ENCODE peak calls at places on chromosome 18, in eight cellular contexts. W is GM04503, K is AG09319, U is cardiac muscle cell, D is ureter, L is A549, V is bronchial epithelial cell, R is B cell. X is an unnamed sample.
A peak's percentile ranks its signal among the peaks of the same experiment; 100 is the strongest.

GRCh38 chr18:54852780-54853675 is 24.8 kb downstream of the RAB27B start:
- DNase-seq in D (no peak), U (peak; percentile 67), R (no peak), V (peak; percentile 17), K (no peak), L (no peak), W (no peak), X (no peak)

GRCh38 chr18:32289480-32290075 is 99.7 kb downstream of the MEP1B start:
- DNase-seq in K (peak; percentile 44), R (peak; percentile 14), W (no peak), V (peak; percentile 71), U (peak; percentile 84), D (no peak), L (peak; percentile 31), X (peak; percentile 22)

GRCh38 chr18:9872823-9873222 is 12.9 kb upstream of the TXNDC2 start:
- DNase-seq in R (no peak), V (no peak), W (no peak), D (no peak), K (no peak), L (no peak), U (no peak), X (no peak)

GRCh38 chr18:60649816-60650215 is 277.2 kb upstream of the MC4R start:
- DNase-seq in R (no peak), U (no peak), L (no peak), D (no peak), K (no peak), V (no peak), W (no peak), X (no peak)

GRCh38 chr18:36333418-36333817 is 35.9 kb downstream of the FHOD3 start:
- DNase-seq in L (no peak), D (no peak), R (no peak), U (peak; percentile 91), W (peak; percentile 62), K (peak; percentile 80), V (peak; percentile 29), X (no peak)

GRCh38 chr18:69216390-69216789 is 184.3 kb upstream of the DOK6 start:
- DNase-seq in W (no peak), U (no peak), K (no peak), R (no peak), V (no peak), L (no peak), D (no peak), X (no peak)

GRCh38 chr18:54303408-54303807 is 34.1 kb downstream of the POLI start:
- DNase-seq in V (no peak), L (no peak), R (no peak), U (no peak), W (no peak), D (no peak), K (no peak), X (no peak)

GRCh38 chr18:433960-434359 is 66.5 kb downstream of the COLEC12 start:
- DNase-seq in W (no peak), K (no peak), U (no peak), D (no peak), R (no peak), V (peak; percentile 3), L (no peak), X (no peak)

GRCh38 chr18:49725809-49726514 is 87.4 kb downstream of the ACAA2 start:
- DNase-seq in V (peak; percentile 65), K (peak; percentile 84), R (no peak), U (peak; percentile 99), W (peak; percentile 83), D (peak; percentile 62), L (peak; percentile 18), X (no peak)

X was measured in GM12891.